ENCODE peak calls at places on chromosomes 2 and 18, in four cellular contexts. X, O, G and E are unnamed samples.

GRCh38 chr2:156379069-156379468 is 46.5 kb upstream of the NR4A2 start:
- DNase-seq in X (no peak), O (no peak), G (no peak), E (no peak)

GRCh38 chr2:3491716-3492474 is 27.4 kb downstream of the ADI1 start:
- DNase-seq in X (no peak), O (no peak), G (no peak), E (no peak)

GRCh38 chr18:13138822-13139139 is 79.8 kb upstream of the LDLRAD4 start:
- DNase-seq in X (no peak), O (no peak), G (no peak), E (no peak)

GRCh38 chr2:200081221-200081620 is 125.8 kb downstream of the MAIP1 start:
- DNase-seq in X (no peak), O (no peak), G (no peak), E (no peak)

GRCh38 chr2:174692256-174692830 is 71.9 kb downstream of the CHRNA1 start:
- DNase-seq in X (no peak), O (no peak), G (no peak), E (no peak)

GRCh38 chr2:203446071-203446481 is 89.0 kb downstream of the RAPH1 start:
- DNase-seq in X (no peak), O (no peak), G (no peak), E (no peak)

GRCh38 chr2:181462032-181462431 is 4.8 kb downstream of the ITGA4 start:
- DNase-seq in X (no peak), O (no peak), G (no peak), E (no peak)

GRCh38 chr18:78292602-78293001 is 687.0 kb upstream of the SALL3 start:
- DNase-seq in X (no peak), O (no peak), G (no peak), E (no peak)

GRCh38 chr2:144801766-144802165 is 281.8 kb upstream of the ZEB2 start:
- DNase-seq in X (no peak), O (no peak), G (no peak), E (no peak)

GRCh38 chr2:126766295-126766694 is 110.3 kb downstream of the GYPC start:
- DNase-seq in X (no peak), O (no peak), G (no peak), E (no peak)

GRCh38 chr18:11316546-11316945 is 167.2 kb upstream of the PIEZO2 start:
- DNase-seq in X (no peak), O (no peak), G (no peak), E (no peak)

GRCh38 chr2:24491626-24492282 is 700 bp downstream of the NCOA1 start:
- DNase-seq in X (peak; percentile 77), O (peak; percentile 67), G (peak; percentile 72), E (no peak)

GRCh38 chr2:17300141-17300540 is 218.1 kb downstream of the RAD51AP2 start:
- DNase-seq in X (no peak), O (no peak), G (no peak), E (no peak)

GRCh38 chr2:163692611-163693482 is 43.0 kb downstream of the FIGN start:
- DNase-seq in X (no peak), O (no peak), G (no peak), E (no peak)
- H3K4me3 ChIP-seq in X (no peak overlapping the region), O (no peak overlapping the region), G (no peak overlapping the region), E (peak overlapping the region; percentile 36)

GRCh38 chr2:66439291-66440010 is 4.5 kb downstream of the MEIS1 start:
- DNase-seq in X (peak; percentile 57), O (peak; percentile 43), G (peak; percentile 52), E (no peak)
- H3K27me3 ChIP-seq in X (no peaks in the 10 kb centered on the region), O (no peaks in the 10 kb centered on the region), G (no peaks in the 10 kb centered on the region), E (no peaks in the 10 kb centered on the region)

GRCh38 chr2:223228871-223229270 is 176.9 kb downstream of the KCNE4 start:
- DNase-seq in X (no peak), O (no peak), G (no peak), E (no peak)

GRCh38 chr2:223222397-223222796 is 170.4 kb downstream of the KCNE4 start:
- DNase-seq in X (no peak), O (no peak), G (no peak), E (no peak)

GRCh38 chr2:223221120-223221859 is 169.3 kb downstream of the KCNE4 start:
- DNase-seq in X (no peak), O (no peak), G (no peak), E (no peak)

GRCh38 chr2:223230352-223230751 is 178.4 kb downstream of the KCNE4 start:
- DNase-seq in X (no peak), O (no peak), G (no peak), E (no peak)

DNA sequence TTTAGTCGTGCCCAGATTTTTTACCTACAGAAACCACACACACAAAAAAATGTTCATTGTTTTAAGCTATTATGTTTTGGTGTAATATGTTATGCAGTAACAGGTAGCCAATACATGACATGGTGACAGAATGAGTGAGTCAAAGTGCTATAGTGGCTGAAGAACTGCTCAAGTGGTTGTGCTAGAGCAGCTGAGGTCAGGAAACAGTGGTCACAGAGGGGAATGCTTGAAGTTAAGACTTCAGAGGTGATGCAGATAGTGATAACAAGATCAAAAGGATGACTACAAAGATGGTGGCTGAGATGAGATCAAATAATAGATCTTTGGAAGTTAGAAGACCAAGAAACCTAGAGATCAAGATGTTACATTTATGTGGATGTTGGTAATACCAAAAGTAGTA is 174.3 kb downstream of the KCNE4 start:
- DNase-seq in X (no peak), O (no peak), G (no peak), E (no peak)
- H3K4me3 ChIP-seq in X (no peak overlapping the region), O (no peak overlapping the region), G (no peak overlapping the region), E (no peak overlapping the region)

GRCh38 chr18:46756559-46757201 is at the start of gene ST8SIA5:
- DNase-seq in X (no peak), O (no peak), G (no peak), E (no peak)

GRCh38 chr18:46754661-46755292 is 2.1 kb downstream of the ST8SIA5 start:
- DNase-seq in X (no peak), O (no peak), G (no peak), E (no peak)

GRCh38 chr18:46754188-46754587 is 2.7 kb downstream of the ST8SIA5 start:
- DNase-seq in X (no peak), O (no peak), G (no peak), E (no peak)

GRCh38 chr18:46755315-46756171 is 1.3 kb downstream of the ST8SIA5 start:
- DNase-seq in X (no peak), O (no peak), G (no peak), E (no peak)

GRCh38 chr18:46756172-46756558 is 688 bp downstream of the ST8SIA5 start:
- DNase-seq in X (no peak), O (no peak), G (no peak), E (no peak)
- H3K27me3 ChIP-seq in X (no peaks in the 10 kb centered on the region), O (no peaks in the 10 kb centered on the region), G (peaks cover 58% of the 10 kb centered on the region), E (no peaks in the 10 kb centered on the region)

DNA sequence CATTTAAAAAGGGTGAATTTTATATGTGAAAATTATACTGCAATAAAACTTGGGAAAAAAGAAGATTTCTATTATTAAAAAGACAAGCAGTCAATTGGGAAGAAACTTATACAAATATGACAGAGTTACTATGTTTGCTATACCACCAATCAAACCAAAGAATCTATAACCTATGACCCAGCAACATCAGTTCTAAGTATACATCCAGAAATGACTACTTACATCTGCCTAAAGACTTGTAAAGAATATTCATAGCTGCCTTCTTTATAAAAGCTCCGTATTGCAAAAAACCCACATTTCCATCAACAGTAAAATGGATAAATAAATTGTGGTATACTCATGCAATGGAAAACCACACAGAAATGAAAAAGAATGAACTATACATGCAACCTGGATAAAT is 32.9 kb upstream of the NABP1 start:
- DNase-seq in X (no peak), O (no peak), G (no peak), E (no peak)
- H3K4me3 ChIP-seq in X (no peak overlapping the region), O (no peak overlapping the region), G (no peak overlapping the region), E (no peak overlapping the region)

DNA sequence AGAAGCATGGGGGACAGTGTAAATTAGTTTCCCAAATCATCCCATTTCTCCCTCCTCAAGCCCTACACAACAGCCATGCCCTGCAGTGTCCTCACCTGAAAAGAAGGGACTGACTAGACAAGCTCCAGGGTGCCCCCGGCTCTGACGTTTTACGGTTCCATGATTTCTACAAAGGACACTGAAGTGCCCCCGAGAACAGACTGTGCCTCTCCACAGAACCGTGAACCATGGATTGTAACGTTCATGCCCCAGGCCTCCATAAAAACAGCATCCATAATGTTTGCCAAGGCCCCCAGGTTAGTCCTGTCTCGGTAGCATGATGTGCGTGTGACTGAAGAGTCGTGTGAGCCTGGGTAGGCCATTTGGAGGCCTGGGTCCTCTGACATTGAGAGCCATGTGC is 7.0 kb upstream of the ACOXL start:
- DNase-seq in X (no peak), O (no peak), G (no peak), E (no peak)
- H3K27me3 ChIP-seq in X (no peaks in the 10 kb centered on the region), O (no peaks in the 10 kb centered on the region), G (peaks cover 7% of the 10 kb centered on the region), E (no peaks in the 10 kb centered on the region)

DNA sequence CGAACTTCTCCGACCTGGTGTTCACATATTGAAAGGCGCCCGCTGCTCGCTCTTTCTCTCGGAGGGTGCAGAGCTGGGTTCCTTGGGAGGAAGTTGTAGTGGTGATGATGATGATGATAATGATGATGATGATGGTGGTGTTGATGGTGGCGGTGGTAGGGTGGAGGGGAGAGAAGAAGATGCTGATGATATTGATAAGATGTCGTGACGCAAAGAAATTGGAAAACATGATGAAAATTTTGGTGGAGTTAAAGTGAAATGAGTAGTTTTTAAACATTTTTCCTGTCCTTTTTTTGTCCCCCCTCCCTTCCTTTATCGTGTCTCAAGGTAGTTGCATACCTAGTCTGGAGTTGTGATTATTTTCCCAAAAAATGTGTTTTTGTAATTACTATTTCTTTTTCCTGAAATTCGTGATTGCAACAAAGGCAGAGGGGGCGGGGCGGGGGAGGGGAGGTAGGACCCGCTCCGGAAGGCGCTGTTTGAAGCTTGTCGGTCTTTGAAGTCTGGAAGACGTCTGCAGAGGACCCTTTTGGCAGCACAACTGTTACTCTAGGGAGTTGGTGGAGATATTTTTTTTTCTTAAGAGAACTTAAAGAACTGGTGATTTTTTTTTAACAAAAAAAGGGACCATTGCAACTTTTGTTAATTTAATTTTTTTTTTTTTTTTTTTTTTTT is 2.0 kb downstream of the SOX11 start:
- DNase-seq in X (no peak), O (no peak), G (no peak), E (no peak)
- H3K4me3 ChIP-seq in X (no peak overlapping the region), O (peak overlapping the region; percentile 38), G (peak overlapping the region; percentile 37), E (no peak overlapping the region)